ENCODE peak calls at places on chromosomes 6 and 20, in eight cellular contexts. One of them, this sample, is unnamed.

GRCh38 chr6:40586800-40587201 is 363 bp downstream of the LRFN2 start:
- DNase-seq in NCI-H1105: peak
- DNase-seq in KG1: no peak
- DNase-seq in thoracic aorta: no peak
- DNase-seq in fibroblast of the aortic adventitia: no peak
- DNase-seq in GM13976: no peak
- DNase-seq in pons: no peak
- DNase-seq in stimulated activated CD4-positive, alpha-beta T cell treated with anti-CD3 and anti-CD28 coated beads, Interleukin-1b, Interleukin-23, amount 100 ng/mL, for 4 hours: no peak
- DNase-seq in this sample: no peak

GRCh38 chr20:31674895-31675827 is 37.4 kb downstream of the COX4I2 start:
- DNase-seq in NCI-H1105: no peak
- DNase-seq in KG1: peak
- DNase-seq in thoracic aorta: peak
- DNase-seq in fibroblast of the aortic adventitia: peak
- DNase-seq in GM13976: no peak
- DNase-seq in pons: peak
- DNase-seq in stimulated activated CD4-positive, alpha-beta T cell treated with anti-CD3 and anti-CD28 coated beads, Interleukin-1b, Interleukin-23, amount 100 ng/mL, for 4 hours: peak
- DNase-seq in this sample: peak

GRCh38 chr20:32449057-32449889 is 91.1 kb downstream of the ASXL1 start:
- DNase-seq in NCI-H1105: no peak
- DNase-seq in KG1: no peak
- DNase-seq in thoracic aorta: no peak
- DNase-seq in fibroblast of the aortic adventitia: no peak
- DNase-seq in GM13976: no peak
- DNase-seq in pons: peak
- DNase-seq in stimulated activated CD4-positive, alpha-beta T cell treated with anti-CD3 and anti-CD28 coated beads, Interleukin-1b, Interleukin-23, amount 100 ng/mL, for 4 hours: no peak
- DNase-seq in this sample: no peak

GRCh38 chr6:100186552-100186951 is 192.5 kb upstream of the MCHR2 start:
- DNase-seq in NCI-H1105: no peak
- DNase-seq in KG1: no peak
- DNase-seq in thoracic aorta: no peak
- DNase-seq in fibroblast of the aortic adventitia: peak
- DNase-seq in GM13976: no peak
- DNase-seq in pons: no peak
- DNase-seq in stimulated activated CD4-positive, alpha-beta T cell treated with anti-CD3 and anti-CD28 coated beads, Interleukin-1b, Interleukin-23, amount 100 ng/mL, for 4 hours: no peak
- DNase-seq in this sample: no peak

GRCh38 chr20:11118802-11119380 is 445.1 kb upstream of the JAG1 start:
- DNase-seq in NCI-H1105: no peak
- DNase-seq in KG1: no peak
- DNase-seq in thoracic aorta: no peak
- DNase-seq in fibroblast of the aortic adventitia: peak
- DNase-seq in GM13976: no peak
- DNase-seq in pons: no peak
- DNase-seq in stimulated activated CD4-positive, alpha-beta T cell treated with anti-CD3 and anti-CD28 coated beads, Interleukin-1b, Interleukin-23, amount 100 ng/mL, for 4 hours: no peak
- DNase-seq in this sample: no peak

GRCh38 chr6:39812853-39813533 is 20.8 kb downstream of the DAAM2 start:
- DNase-seq in NCI-H1105: no peak
- DNase-seq in KG1: no peak
- DNase-seq in thoracic aorta: no peak
- DNase-seq in fibroblast of the aortic adventitia: peak
- DNase-seq in GM13976: no peak
- DNase-seq in pons: peak
- DNase-seq in stimulated activated CD4-positive, alpha-beta T cell treated with anti-CD3 and anti-CD28 coated beads, Interleukin-1b, Interleukin-23, amount 100 ng/mL, for 4 hours: no peak
- DNase-seq in this sample: no peak

GRCh38 chr20:46289416-46289815 is 18.9 kb downstream of the CDH22 start:
- DNase-seq in NCI-H1105: no peak
- DNase-seq in KG1: no peak
- DNase-seq in thoracic aorta: no peak
- DNase-seq in fibroblast of the aortic adventitia: no peak
- DNase-seq in GM13976: no peak
- DNase-seq in pons: no peak
- DNase-seq in stimulated activated CD4-positive, alpha-beta T cell treated with anti-CD3 and anti-CD28 coated beads, Interleukin-1b, Interleukin-23, amount 100 ng/mL, for 4 hours: no peak
- DNase-seq in this sample: no peak

GRCh38 chr20:17357238-17357637 is 130.4 kb downstream of the PCSK2 start:
- DNase-seq in NCI-H1105: peak
- DNase-seq in KG1: no peak
- DNase-seq in thoracic aorta: no peak
- DNase-seq in fibroblast of the aortic adventitia: no peak
- DNase-seq in GM13976: no peak
- DNase-seq in pons: no peak
- DNase-seq in stimulated activated CD4-positive, alpha-beta T cell treated with anti-CD3 and anti-CD28 coated beads, Interleukin-1b, Interleukin-23, amount 100 ng/mL, for 4 hours: no peak
- DNase-seq in this sample: no peak

GRCh38 chr6:139277161-139277560 is 14.6 kb downstream of the TXLNB start:
- DNase-seq in NCI-H1105: no peak
- DNase-seq in KG1: no peak
- DNase-seq in thoracic aorta: peak
- DNase-seq in fibroblast of the aortic adventitia: peak
- DNase-seq in GM13976: no peak
- DNase-seq in pons: no peak
- DNase-seq in stimulated activated CD4-positive, alpha-beta T cell treated with anti-CD3 and anti-CD28 coated beads, Interleukin-1b, Interleukin-23, amount 100 ng/mL, for 4 hours: no peak
- DNase-seq in this sample: no peak

GRCh38 chr6:4928426-4928825 is 75.4 kb downstream of the RPP40 start:
- DNase-seq in NCI-H1105: no peak
- DNase-seq in KG1: no peak
- DNase-seq in thoracic aorta: no peak
- DNase-seq in fibroblast of the aortic adventitia: peak
- DNase-seq in GM13976: no peak
- DNase-seq in pons: no peak
- DNase-seq in stimulated activated CD4-positive, alpha-beta T cell treated with anti-CD3 and anti-CD28 coated beads, Interleukin-1b, Interleukin-23, amount 100 ng/mL, for 4 hours: no peak
- DNase-seq in this sample: no peak

GRCh38 chr6:12403201-12403826 is 113.2 kb downstream of the EDN1 start:
- DNase-seq in NCI-H1105: no peak
- DNase-seq in KG1: no peak
- DNase-seq in thoracic aorta: no peak
- DNase-seq in fibroblast of the aortic adventitia: peak
- DNase-seq in GM13976: no peak
- DNase-seq in pons: no peak
- DNase-seq in stimulated activated CD4-positive, alpha-beta T cell treated with anti-CD3 and anti-CD28 coated beads, Interleukin-1b, Interleukin-23, amount 100 ng/mL, for 4 hours: no peak
- DNase-seq in this sample: no peak

GRCh38 chr6:113651120-113651519 is 206.0 kb upstream of the MARCKS start:
- DNase-seq in NCI-H1105: no peak
- DNase-seq in KG1: no peak
- DNase-seq in thoracic aorta: no peak
- DNase-seq in fibroblast of the aortic adventitia: no peak
- DNase-seq in GM13976: no peak
- DNase-seq in pons: peak
- DNase-seq in stimulated activated CD4-positive, alpha-beta T cell treated with anti-CD3 and anti-CD28 coated beads, Interleukin-1b, Interleukin-23, amount 100 ng/mL, for 4 hours: no peak
- DNase-seq in this sample: peak

This sample was measured in globus pallidus.